ENCODE peak calls at places on chromosomes 13 and 19, in ten cellular contexts. Q is CD4-positive, CD25-positive, alpha-beta regulatory T cell; C is cardiac muscle cell; V is lower leg skin; L is AG04450; Y is endodermal cell; T is K562; H is aorta; F is psoas muscle; B is uterus. W is an unnamed sample.

GRCh38 chr13:111584101-111584500 is 263.7 kb downstream of the TEX29 start:
- DNase-seq in T (peak), L (no peak), B (no peak), C (no peak), Q (no peak), F (no peak), Y (no peak), V (no peak), H (no peak), W (no peak)

GRCh38 chr19:42148270-42148669 is 16.0 kb upstream of the POU2F2 start:
- DNase-seq in Y (no peak), L (no peak), C (no peak), T (no peak), H (no peak), Q (no peak), B (no peak), F (no peak), V (no peak), W (no peak)

GRCh38 chr13:67048084-67048792 is 181.9 kb downstream of the PCDH9 start:
- DNase-seq in F (no peak), L (peak), V (no peak), C (no peak), T (no peak), H (no peak), Q (no peak), Y (no peak), B (no peak), W (no peak)

GRCh38 chr19:17841810-17842662 is 5.7 kb downstream of the JAK3 start:
- DNase-seq in H (peak), V (peak), B (peak), Y (peak), F (peak), T (peak), Q (no peak), L (no peak), C (peak), W (peak)

GRCh38 chr19:31257426-31258130 is 91.7 kb downstream of the TSHZ3 start:
- DNase-seq in V (no peak), L (no peak), B (no peak), C (no peak), Q (no peak), Y (no peak), T (no peak), F (no peak), H (no peak), W (no peak)

GRCh38 chr13:74210693-74211393 is 76.6 kb upstream of the KLF12 start:
- DNase-seq in B (no peak), C (peak), Y (no peak), V (no peak), T (no peak), Q (no peak), F (no peak), L (peak), H (peak), W (no peak)

GRCh38 chr19:41939861-41940442 is 11.7 kb upstream of the ERFL start:
- DNase-seq in C (peak), Q (no peak), F (no peak), L (no peak), B (no peak), H (no peak), T (peak), V (no peak), Y (peak), W (peak)

GRCh38 chr19:2796659-2797266 is 11.5 kb downstream of the THOP1 start:
- DNase-seq in T (no peak), Q (no peak), V (no peak), H (no peak), F (no peak), B (no peak), L (no peak), Y (no peak), C (no peak), W (no peak)

GRCh38 chr13:90238433-90238832 is 1109.1 kb upstream of the MIR17HG start:
- DNase-seq in T (no peak), B (no peak), F (no peak), Q (no peak), V (no peak), C (no peak), Y (peak), H (no peak), L (no peak), W (no peak)

GRCh38 chr19:18849838-18850400 is 18.2 kb downstream of the UPF1 start:
- DNase-seq in H (no peak), Q (no peak), F (no peak), L (no peak), C (no peak), V (no peak), B (no peak), Y (no peak), T (no peak), W (no peak)

GRCh38 chr13:50940509-50940908 is 30.9 kb downstream of the RNASEH2B start:
- DNase-seq in T (no peak), H (no peak), Q (no peak), V (no peak), Y (no peak), L (no peak), B (no peak), F (no peak), C (no peak), W (no peak)

GRCh38 chr19:40503300-40503699 is 36.5 kb downstream of the SPTBN4 start:
- DNase-seq in H (no peak), Q (no peak), F (no peak), L (no peak), C (no peak), B (no peak), V (no peak), Y (peak), T (peak), W (peak)

GRCh38 chr13:49643003-49643651 is 14.8 kb downstream of the ARL11 start:
- DNase-seq in F (no peak), H (no peak), V (no peak), Y (no peak), L (no peak), B (no peak), Q (no peak), C (no peak), T (no peak), W (no peak)

GRCh38 chr19:47258895-47259555 is 2.7 kb downstream of the CCDC9 start:
- DNase-seq in H (peak), Y (no peak), C (no peak), V (no peak), B (no peak), T (no peak), F (no peak), L (no peak), Q (no peak), W (no peak)

GRCh38 chr13:99383511-99383921 is 76.3 kb upstream of the GPR183 start:
- DNase-seq in C (no peak), Q (no peak), L (no peak), V (peak), H (no peak), T (no peak), F (no peak), B (no peak), Y (peak), W (no peak)

GRCh38 chr19:50325310-50326100 is 3.7 kb downstream of the KCNC3 start:
- DNase-seq in Y (peak), F (peak), T (peak), V (peak), B (no peak), H (peak), C (peak), L (no peak), Q (peak), W (peak)

GRCh38 chr19:3557461-3558248 is at the start of gene MFSD12:
- DNase-seq in F (peak), C (peak), Q (peak), L (peak), Y (peak), B (peak), H (peak), T (peak), V (peak), W (peak)

GRCh38 chr13:30186644-30187431 is 120.5 kb downstream of the KATNAL1 start:
- DNase-seq in L (no peak), B (no peak), F (no peak), C (no peak), T (no peak), H (no peak), V (no peak), Y (no peak), Q (no peak), W (peak)

GRCh38 chr13:106008540-106008939 is 526.9 kb downstream of the EFNB2 start:
- DNase-seq in Y (no peak), V (no peak), Q (no peak), B (no peak), L (no peak), C (no peak), F (no peak), T (no peak), H (no peak), W (no peak)

GRCh38 chr13:46171223-46171622 is 10.8 kb downstream of the LCP1 start:
- DNase-seq in C (no peak), F (no peak), H (no peak), V (no peak), B (no peak), L (no peak), Q (no peak), Y (no peak), T (no peak), W (no peak)
- H3K4me3 ChIP-seq in C (no peak), F (no peak), H (no peak), V (no peak), B (no peak), L (no peak), Q (peak), Y (no peak), T (no peak), W (no peak)

DNA sequence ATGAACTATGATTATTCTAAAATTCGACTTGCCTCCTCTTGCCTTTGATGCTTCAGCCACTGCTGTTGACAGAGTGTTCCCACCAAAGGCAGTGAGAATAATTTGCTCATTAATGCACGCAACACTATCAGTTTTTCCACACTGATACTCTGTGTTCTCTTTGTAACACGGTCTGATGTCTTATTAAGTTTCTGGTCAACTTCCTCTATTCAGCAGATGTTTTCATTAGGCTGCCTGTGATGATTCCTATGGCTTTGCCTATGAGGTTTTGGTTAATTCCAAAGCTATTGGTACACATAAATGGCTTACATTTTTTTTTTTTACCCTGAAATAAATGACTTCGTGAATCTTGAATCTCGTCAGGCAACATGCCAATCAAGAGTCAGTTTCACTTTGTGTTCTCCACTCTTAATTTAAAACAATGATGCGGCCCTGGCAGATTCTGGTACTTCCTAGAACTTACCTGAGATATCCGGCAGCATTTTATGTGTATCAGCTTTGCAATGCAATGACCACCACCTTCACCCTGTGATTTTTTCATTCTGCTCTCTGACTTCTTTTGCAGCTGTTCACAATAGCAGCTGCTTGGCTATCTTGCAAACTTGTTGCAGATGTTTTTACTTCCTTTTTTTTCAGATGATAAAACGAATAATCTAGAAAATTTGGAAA is 27.5 kb upstream of the KL start:
- DNase-seq in B (no peak), Y (no peak), Q (no peak), C (no peak), F (no peak), T (no peak), H (no peak), L (no peak), V (no peak), W (no peak)
- H3K4me3 ChIP-seq in B (no peak), Y (no peak), Q (peak), C (no peak), F (peak), T (no peak), H (no peak), L (no peak), V (no peak), W (no peak)

DNA sequence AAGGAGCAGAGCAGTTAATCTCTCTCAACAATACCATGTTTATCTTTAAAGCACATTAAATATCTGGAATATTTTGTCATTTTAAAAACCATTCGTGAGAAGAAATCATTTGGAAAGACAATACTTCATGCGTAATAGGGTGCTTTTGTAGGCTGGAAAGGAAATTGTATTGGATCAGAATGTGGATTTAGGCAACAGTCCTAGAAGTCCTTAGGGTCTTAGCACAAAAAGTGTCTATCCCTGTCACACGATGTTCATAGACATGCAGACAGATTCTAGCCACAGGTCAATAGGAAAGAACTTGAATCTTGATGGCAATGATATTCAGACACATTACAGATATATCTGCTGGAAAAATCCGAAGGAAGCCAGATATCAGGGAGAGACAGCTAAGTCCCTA is 156.0 kb downstream of the KCTD12 start:
- DNase-seq in T (no peak), L (no peak), V (no peak), Y (no peak), C (no peak), Q (no peak), F (no peak), H (no peak), B (no peak), W (no peak)
- H3K4me3 ChIP-seq in T (no peak), L (no peak), V (no peak), Y (no peak), C (no peak), Q (no peak), F (no peak), H (no peak), B (no peak), W (no peak)

GRCh38 chr19:55166530-55167268 is at the start of gene DNAAF3:
- DNase-seq in L (peak), Y (peak), C (peak), V (peak), H (peak), T (peak), F (peak), B (peak), Q (no peak), W (peak)
- H3K4me3 ChIP-seq in L (peak), Y (peak), C (peak), V (no peak), H (no peak), T (peak), F (peak), B (peak), Q (no peak), W (peak)

GRCh38 chr19:33303791-33304759 is 1.7 kb upstream of the CEBPA start:
- DNase-seq in T (no peak), Q (no peak), L (no peak), Y (no peak), B (no peak), C (no peak), V (no peak), H (no peak), F (no peak), W (peak)
- H3K4me3 ChIP-seq in T (no peak), Q (no peak), L (peak), Y (peak), B (peak), C (peak), V (peak), H (peak), F (peak), W (peak)

DNA sequence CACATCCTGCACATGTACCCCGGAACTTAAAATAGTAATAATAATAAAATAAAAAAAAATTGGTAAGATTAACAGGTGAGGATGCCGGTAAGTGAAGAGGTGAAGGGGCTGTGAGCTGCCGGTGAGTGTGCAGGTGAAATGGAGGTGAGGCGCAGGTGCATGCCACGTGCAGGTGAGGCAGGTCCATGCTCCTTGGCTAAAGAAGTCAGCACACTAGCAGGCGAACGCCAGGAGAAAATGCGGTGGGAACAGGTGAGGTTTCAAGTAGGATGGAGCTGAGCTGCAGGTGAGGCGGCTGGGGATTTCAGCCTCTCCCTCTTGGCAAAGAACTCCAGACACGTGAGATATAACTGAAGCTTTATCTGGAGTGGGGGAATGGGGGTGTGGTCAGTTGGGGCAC is 7.5 kb upstream of the TNFSF14 start:
- DNase-seq in Q (peak), B (no peak), F (no peak), T (no peak), H (no peak), V (no peak), C (no peak), L (no peak), Y (no peak), W (no peak)
- H3K4me3 ChIP-seq in Q (peak), B (no peak), F (no peak), T (peak), H (no peak), V (no peak), C (no peak), L (no peak), Y (no peak), W (no peak)

GRCh38 chr19:54030895-54031586 is 32.7 kb downstream of the VSTM1 start:
- DNase-seq in Q (no peak), B (no peak), C (peak), H (no peak), Y (peak), T (peak), V (no peak), F (no peak), L (no peak), W (peak)

GRCh38 chr19:54023191-54023590 is 31.8 kb downstream of the CACNG6 start:
- DNase-seq in Q (no peak), H (no peak), B (no peak), C (no peak), F (no peak), L (no peak), T (no peak), Y (no peak), V (no peak), W (no peak)

GRCh38 chr19:54029930-54030490 is 33.7 kb downstream of the VSTM1 start:
- DNase-seq in C (peak), T (peak), L (no peak), Q (peak), H (peak), Y (peak), F (peak), V (peak), B (peak), W (peak)

GRCh38 chr19:54024660-54025059 is 33.2 kb downstream of the CACNG6 start:
- DNase-seq in B (no peak), L (no peak), Y (no peak), V (no peak), F (no peak), H (no peak), T (no peak), Q (no peak), C (no peak), W (no peak)

DNA sequence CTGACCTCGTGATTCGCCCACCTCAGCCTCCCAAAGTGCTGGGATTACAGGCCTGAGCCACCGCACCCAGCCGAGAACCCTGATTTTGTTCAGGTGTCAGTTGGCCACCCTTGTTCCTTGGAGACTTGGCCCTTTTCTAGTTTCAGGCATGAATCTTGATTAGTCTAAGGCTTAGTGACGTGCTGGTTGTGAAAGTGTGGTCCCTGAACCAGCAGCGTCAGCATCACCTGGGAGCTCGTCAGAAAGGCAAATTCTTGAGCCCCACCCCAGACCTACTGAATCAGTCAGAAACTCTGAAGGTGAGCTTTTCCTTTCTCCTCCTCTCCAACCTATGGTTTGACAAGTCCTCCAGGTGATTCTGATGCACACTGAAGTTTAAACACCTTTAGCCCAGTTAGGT is 35.2 kb downstream of the CACNG6 start:
- DNase-seq in L (no peak), Q (no peak), Y (no peak), T (no peak), H (no peak), F (no peak), C (no peak), B (no peak), V (no peak), W (no peak)
- H3K4me3 ChIP-seq in L (no peak), Q (no peak), Y (no peak), T (no peak), H (no peak), F (no peak), C (no peak), B (no peak), V (no peak), W (no peak)

GRCh38 chr19:800360-801029 is 3.2 kb downstream of the PTBP1 start:
- DNase-seq in T (no peak), Y (peak), H (no peak), L (no peak), F (peak), B (peak), Q (no peak), V (no peak), C (peak), W (peak)
- H3K4me3 ChIP-seq in T (peak), Y (peak), H (no peak), L (peak), F (peak), B (no peak), Q (peak), V (no peak), C (no peak), W (no peak)

W was measured in H7.